ENCODE peak calls at places on chromosomes 13 and 19, in ten cellular contexts. P, U, O, D, V, Y, G, I, N and T are unnamed samples.

GRCh38 chr13:40640202-40640601 is 26.2 kb downstream of the FOXO1 start:
- DNase-seq in P (no peak), U (no peak), O (no peak), D (no peak), V (no peak), Y (no peak), G (no peak), I (no peak), N (peak), T (no peak)

GRCh38 chr19:54449701-54450069 is 686 bp downstream of the LENG8 start:
- DNase-seq in P (peak), U (no peak), O (no peak), D (peak), V (peak), Y (peak), G (no peak), I (no peak), N (no peak), T (no peak)

GRCh38 chr13:56558698-56559320 is 581.9 kb upstream of the PRR20A start:
- DNase-seq in P (no peak), U (no peak), O (no peak), D (peak), V (no peak), Y (no peak), G (no peak), I (no peak), N (no peak), T (no peak)

GRCh38 chr19:3403489-3404323 is 37.3 kb downstream of the NFIC start:
- DNase-seq in P (peak), U (no peak), O (peak), D (peak), V (peak), Y (peak), G (peak), I (no peak), N (no peak), T (peak)

GRCh38 chr19:6527893-6528543 is 2.8 kb upstream of the TNFSF9 start:
- DNase-seq in P (no peak), U (peak), O (no peak), D (no peak), V (no peak), Y (no peak), G (no peak), I (no peak), N (no peak), T (no peak)

GRCh38 chr13:53848546-53848945 is 819.9 kb downstream of the OLFM4 start:
- DNase-seq in P (no peak), U (no peak), O (no peak), D (no peak), V (no peak), Y (no peak), G (no peak), I (no peak), N (no peak), T (no peak)

GRCh38 chr13:110377178-110378175 is 70.4 kb downstream of the COL4A2 start:
- DNase-seq in P (no peak), U (no peak), O (no peak), D (no peak), V (no peak), Y (no peak), G (no peak), I (no peak), N (no peak), T (no peak)

GRCh38 chr13:53191091-53191490 is 162.5 kb downstream of the OLFM4 start:
- DNase-seq in P (no peak), U (no peak), O (no peak), D (peak), V (peak), Y (peak), G (no peak), I (no peak), N (peak), T (peak)

GRCh38 chr19:47225746-47226425 is 5.1 kb downstream of the BBC3 start:
- DNase-seq in P (peak), U (peak), O (peak), D (peak), V (peak), Y (peak), G (peak), I (peak), N (peak), T (peak)

GRCh38 chr19:45499196-45500180 is 1.2 kb downstream of the PPM1N start:
- DNase-seq in P (peak), U (no peak), O (no peak), D (peak), V (no peak), Y (peak), G (no peak), I (peak), N (peak), T (peak)